ENCODE peak calls at places on chromosomes 13 and 19, in four cellular contexts. One of them, this sample, is unnamed.

GRCh38 chr13:77509221-77509620 is 26.3 kb upstream of the SCEL start:
- DNase-seq in uterus: no peak
- DNase-seq in nephron progenitor cell: no peak
- DNase-seq in lower leg skin: no peak
- DNase-seq in this sample: no peak

GRCh38 chr13:27765650-27766049 is 26.6 kb upstream of the GSX1 start:
- DNase-seq in uterus: no peak
- DNase-seq in nephron progenitor cell: no peak
- DNase-seq in lower leg skin: no peak
- DNase-seq in this sample: no peak

GRCh38 chr13:98147521-98147920 is 4.6 kb downstream of the FARP1 start:
- DNase-seq in uterus: no peak
- DNase-seq in nephron progenitor cell: no peak
- DNase-seq in lower leg skin: no peak
- DNase-seq in this sample: no peak

GRCh38 chr19:35044317-35045117 is 3.0 kb downstream of the HPN start:
- DNase-seq in uterus: no peak
- DNase-seq in nephron progenitor cell: peak; percentile 84
- DNase-seq in lower leg skin: no peak
- DNase-seq in this sample: peak; percentile 75

GRCh38 chr13:54232700-54233099 is 1204.1 kb downstream of the OLFM4 start:
- DNase-seq in uterus: no peak
- DNase-seq in nephron progenitor cell: no peak
- DNase-seq in lower leg skin: no peak
- DNase-seq in this sample: no peak

GRCh38 chr13:112066624-112067004 is 335 bp upstream of the SOX1 start:
- DNase-seq in uterus: no peak
- DNase-seq in nephron progenitor cell: peak; percentile 82
- DNase-seq in lower leg skin: peak; percentile 35
- DNase-seq in this sample: no peak

GRCh38 chr13:32901994-32902780 is 114.0 kb upstream of the KL start:
- DNase-seq in uterus: no peak
- DNase-seq in nephron progenitor cell: no peak
- DNase-seq in lower leg skin: peak; percentile 54
- DNase-seq in this sample: no peak

GRCh38 chr19:20078696-20079095 is 896 bp downstream of the ZNF90 start:
- DNase-seq in uterus: peak; percentile 39
- DNase-seq in nephron progenitor cell: peak; percentile 46
- DNase-seq in lower leg skin: no peak
- DNase-seq in this sample: no peak

GRCh38 chr13:77928909-77929308 is 10.3 kb upstream of the EDNRB start:
- DNase-seq in uterus: no peak
- DNase-seq in nephron progenitor cell: no peak
- DNase-seq in lower leg skin: no peak
- DNase-seq in this sample: no peak

GRCh38 chr13:51000576-51001260 is 91.1 kb downstream of the RNASEH2B start:
- DNase-seq in uterus: peak; percentile 75
- DNase-seq in nephron progenitor cell: peak; percentile 40
- DNase-seq in lower leg skin: peak; percentile 79
- DNase-seq in this sample: no peak

GRCh38 chr13:23752111-23753001 is 136.8 kb downstream of the MIPEP start:
- DNase-seq in uterus: no peak
- DNase-seq in nephron progenitor cell: no peak
- DNase-seq in lower leg skin: no peak
- DNase-seq in this sample: no peak

GRCh38 chr19:35558400-35559280 is 4.8 kb downstream of the ATP4A start:
- DNase-seq in uterus: no peak
- DNase-seq in nephron progenitor cell: no peak
- DNase-seq in lower leg skin: no peak
- DNase-seq in this sample: no peak

GRCh38 chr19:33399081-33399744 is 25.7 kb downstream of the CEBPG start:
- DNase-seq in uterus: no peak
- DNase-seq in nephron progenitor cell: no peak
- DNase-seq in lower leg skin: no peak
- DNase-seq in this sample: no peak

GRCh38 chr13:110872034-110872767 is 42.7 kb downstream of the ANKRD10 start:
- DNase-seq in uterus: peak; percentile 49
- DNase-seq in nephron progenitor cell: no peak
- DNase-seq in lower leg skin: no peak
- DNase-seq in this sample: no peak

GRCh38 chr13:19587635-19588300 is 26.4 kb upstream of the TPTE2 start:
- DNase-seq in uterus: no peak
- DNase-seq in nephron progenitor cell: no peak
- DNase-seq in lower leg skin: no peak
- DNase-seq in this sample: no peak

GRCh38 chr13:40668335-40668734 is 1.9 kb upstream of the FOXO1 start:
- DNase-seq in uterus: peak; percentile 54
- DNase-seq in nephron progenitor cell: peak; percentile 13
- DNase-seq in lower leg skin: peak; percentile 78
- DNase-seq in this sample: no peak

GRCh38 chr13:20525601-20526544 is at the start of gene CRYL1:
- DNase-seq in uterus: peak; percentile 62
- DNase-seq in nephron progenitor cell: peak; percentile 74
- DNase-seq in lower leg skin: peak; percentile 68
- DNase-seq in this sample: peak; percentile 43

GRCh38 chr13:24664726-24665409 is 15.3 kb upstream of the ATP12A start:
- DNase-seq in uterus: no peak
- DNase-seq in nephron progenitor cell: no peak
- DNase-seq in lower leg skin: no peak
- DNase-seq in this sample: no peak

GRCh38 chr13:51231456-51231855 is 9.3 kb downstream of the FAM124A start:
- DNase-seq in uterus: no peak
- DNase-seq in nephron progenitor cell: no peak
- DNase-seq in lower leg skin: no peak
- DNase-seq in this sample: no peak

GRCh38 chr13:20350819-20351218 is 118.7 kb upstream of the GJB6 start:
- DNase-seq in uterus: no peak
- DNase-seq in nephron progenitor cell: no peak
- DNase-seq in lower leg skin: no peak
- DNase-seq in this sample: no peak

GRCh38 chr13:42101821-42102580 is 53.6 kb downstream of the DGKH start:
- DNase-seq in uterus: no peak
- DNase-seq in nephron progenitor cell: no peak
- DNase-seq in lower leg skin: no peak
- DNase-seq in this sample: no peak

GRCh38 chr13:112575680-112576079 is 12.3 kb downstream of the TUBGCP3 start:
- DNase-seq in uterus: no peak
- DNase-seq in nephron progenitor cell: no peak
- DNase-seq in lower leg skin: no peak
- DNase-seq in this sample: no peak

GRCh38 chr13:44044544-44045178 is 165.0 kb downstream of the LACC1 start:
- DNase-seq in uterus: no peak
- DNase-seq in nephron progenitor cell: no peak
- DNase-seq in lower leg skin: no peak
- DNase-seq in this sample: no peak

GRCh38 chr13:45519473-45519872 is 54.7 kb downstream of the COG3 start:
- DNase-seq in uterus: no peak
- DNase-seq in nephron progenitor cell: no peak
- DNase-seq in lower leg skin: no peak
- DNase-seq in this sample: no peak

GRCh38 chr13:110590577-110590976 is 24.8 kb upstream of the NAXD start:
- DNase-seq in uterus: no peak
- DNase-seq in nephron progenitor cell: no peak
- DNase-seq in lower leg skin: no peak
- DNase-seq in this sample: no peak

GRCh38 chr19:16191216-16191908 is 6.2 kb downstream of the FAM32A start:
- DNase-seq in uterus: no peak
- DNase-seq in nephron progenitor cell: no peak
- DNase-seq in lower leg skin: no peak
- DNase-seq in this sample: no peak
- TF ChIP-seq CTCF in uterus: no peak
- TF ChIP-seq CTCF in nephron progenitor cell: no peak
- TF ChIP-seq CTCF in lower leg skin: no peak
- TF ChIP-seq CTCF in this sample: no peak

DNA sequence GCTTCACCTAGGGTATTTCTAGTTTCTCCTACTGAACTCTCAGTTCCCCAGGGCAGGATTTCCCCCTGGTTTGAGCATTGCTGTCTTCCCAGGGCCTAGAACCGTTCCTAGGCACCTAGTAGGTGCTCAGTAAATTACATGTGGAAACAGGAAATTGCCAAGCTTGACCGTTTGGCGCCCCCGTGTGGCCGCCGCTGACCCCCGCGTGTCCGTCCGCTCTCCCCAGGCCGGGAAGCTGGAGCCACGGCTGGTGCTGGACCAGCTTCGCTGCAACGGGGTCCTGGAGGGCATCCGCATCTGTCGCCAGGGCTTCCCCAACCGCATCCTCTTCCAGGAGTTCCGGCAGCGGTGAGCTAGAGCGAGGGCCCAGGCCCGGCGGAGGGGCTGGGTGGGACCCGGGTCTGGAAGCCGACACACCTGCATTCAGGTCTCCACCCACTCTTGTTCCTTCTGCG is 55.5 kb downstream of the MYH14 start:
- DNase-seq in uterus: no peak
- DNase-seq in nephron progenitor cell: peak; percentile 58
- DNase-seq in lower leg skin: no peak
- DNase-seq in this sample: no peak
- TF ChIP-seq CTCF in uterus: no peak
- TF ChIP-seq CTCF in nephron progenitor cell: peak; percentile 60
- TF ChIP-seq CTCF in lower leg skin: no peak
- TF ChIP-seq CTCF in this sample: no peak

DNA sequence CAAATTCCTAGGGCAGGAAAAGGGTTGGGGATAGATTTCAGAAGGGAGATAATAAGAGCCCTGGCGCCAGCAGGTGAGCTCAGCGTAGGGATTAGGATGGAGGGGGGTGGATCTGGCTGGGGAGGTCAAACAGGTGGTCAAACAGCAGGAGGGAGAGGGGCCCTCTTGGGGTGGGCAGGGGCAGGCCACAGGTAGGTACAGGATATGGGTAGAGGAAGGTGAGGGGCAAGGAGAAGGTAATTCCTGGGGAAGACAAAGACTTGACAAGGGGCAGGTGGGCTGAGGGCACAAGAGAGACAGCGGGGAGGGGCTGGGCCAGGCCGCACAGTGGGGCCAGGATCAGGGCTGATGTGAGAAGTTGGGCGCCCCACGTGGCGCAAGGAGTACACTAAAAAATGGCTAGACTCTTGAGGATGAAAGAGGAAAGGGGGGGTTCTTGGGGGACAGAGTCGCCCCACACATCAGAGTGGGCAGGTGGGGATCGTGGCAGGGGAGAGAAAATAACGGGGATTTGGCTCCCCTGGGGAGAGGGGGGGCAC is 713 bp downstream of the KRI1 start:
- DNase-seq in uterus: no peak
- DNase-seq in nephron progenitor cell: peak; percentile 48
- DNase-seq in lower leg skin: no peak
- DNase-seq in this sample: no peak
- TF ChIP-seq CTCF in uterus: no peak
- TF ChIP-seq CTCF in nephron progenitor cell: no peak
- TF ChIP-seq CTCF in lower leg skin: no peak
- TF ChIP-seq CTCF in this sample: no peak

GRCh38 chr13:96821971-96822370 is 172.3 kb downstream of the OXGR1 start:
- DNase-seq in uterus: no peak
- DNase-seq in nephron progenitor cell: no peak
- DNase-seq in lower leg skin: no peak
- DNase-seq in this sample: no peak

GRCh38 chr13:96819375-96819774 is 174.9 kb downstream of the OXGR1 start:
- DNase-seq in uterus: no peak
- DNase-seq in nephron progenitor cell: no peak
- DNase-seq in lower leg skin: no peak
- DNase-seq in this sample: no peak

GRCh38 chr13:96821381-96821780 is 172.9 kb downstream of the OXGR1 start:
- DNase-seq in uterus: no peak
- DNase-seq in nephron progenitor cell: no peak
- DNase-seq in lower leg skin: no peak
- DNase-seq in this sample: no peak

GRCh38 chr13:96824110-96824509 is 170.2 kb downstream of the OXGR1 start:
- DNase-seq in uterus: no peak
- DNase-seq in nephron progenitor cell: no peak
- DNase-seq in lower leg skin: no peak
- DNase-seq in this sample: no peak

GRCh38 chr13:96822900-96823299 is 171.4 kb downstream of the OXGR1 start:
- DNase-seq in uterus: no peak
- DNase-seq in nephron progenitor cell: peak; percentile 22
- DNase-seq in lower leg skin: peak; percentile 52
- DNase-seq in this sample: no peak
- TF ChIP-seq CTCF in uterus: no peak
- TF ChIP-seq CTCF in nephron progenitor cell: peak; percentile 35
- TF ChIP-seq CTCF in lower leg skin: no peak
- TF ChIP-seq CTCF in this sample: no peak

GRCh38 chr13:108218044-108218974 is at the start of gene ABHD13:
- DNase-seq in uterus: peak; percentile 84
- DNase-seq in nephron progenitor cell: peak; percentile 88
- DNase-seq in lower leg skin: peak; percentile 82
- DNase-seq in this sample: peak; percentile 67
- TF ChIP-seq CTCF in uterus: no peak
- TF ChIP-seq CTCF in nephron progenitor cell: no peak
- TF ChIP-seq CTCF in lower leg skin: no peak
- TF ChIP-seq CTCF in this sample: no peak

GRCh38 chr19:2422951-2423880 is 4.2 kb downstream of the TIMM13 start:
- DNase-seq in uterus: no peak
- DNase-seq in nephron progenitor cell: no peak
- DNase-seq in lower leg skin: no peak
- DNase-seq in this sample: no peak

GRCh38 chr19:2426661-2427322 is 594 bp downstream of the TIMM13 start:
- DNase-seq in uterus: no peak
- DNase-seq in nephron progenitor cell: peak; percentile 70
- DNase-seq in lower leg skin: no peak
- DNase-seq in this sample: no peak

GRCh38 chr19:2423913-2424685 is 3.3 kb downstream of the TIMM13 start:
- DNase-seq in uterus: no peak
- DNase-seq in nephron progenitor cell: no peak
- DNase-seq in lower leg skin: no peak
- DNase-seq in this sample: no peak

GRCh38 chr19:2425622-2426581 is 1.5 kb downstream of the TIMM13 start:
- DNase-seq in uterus: no peak
- DNase-seq in nephron progenitor cell: no peak
- DNase-seq in lower leg skin: no peak
- DNase-seq in this sample: no peak

GRCh38 chr19:2424686-2425621 is 2.4 kb downstream of the TIMM13 start:
- DNase-seq in uterus: no peak
- DNase-seq in nephron progenitor cell: peak; percentile 83
- DNase-seq in lower leg skin: no peak
- DNase-seq in this sample: no peak
- TF ChIP-seq CTCF in uterus: peak; percentile 22
- TF ChIP-seq CTCF in nephron progenitor cell: peak; percentile 23
- TF ChIP-seq CTCF in lower leg skin: no peak
- TF ChIP-seq CTCF in this sample: no peak

GRCh38 chr13:37608750-37609339 is 10.3 kb upstream of the POSTN start:
- DNase-seq in uterus: no peak
- DNase-seq in nephron progenitor cell: no peak
- DNase-seq in lower leg skin: no peak
- DNase-seq in this sample: no peak
- TF ChIP-seq CTCF in uterus: no peak
- TF ChIP-seq CTCF in nephron progenitor cell: peak; percentile 16
- TF ChIP-seq CTCF in lower leg skin: no peak
- TF ChIP-seq CTCF in this sample: no peak

This sample was measured in omental fat pad.